ENCODE peak calls at places on chromosomes 13 and 19, in five cellular contexts. I is CD4-positive, alpha-beta T cell; X is adrenal gland; R is endodermal cell; Q is fibroblast of pulmonary artery. H is an unnamed sample.

GRCh38 chr19:28495046-28495445 is 717.9 kb downstream of the UQCRFS1 start:
- DNase-seq in I (no peak), X (no peak), R (no peak), Q (peak), H (no peak)

GRCh38 chr19:18401580-18402112 is 4.2 kb upstream of the LRRC25 start:
- DNase-seq in I (no peak), X (peak), R (peak), Q (peak), H (no peak)

GRCh38 chr13:109698779-109699178 is 87.6 kb downstream of the IRS2 start:
- DNase-seq in I (no peak), X (no peak), R (no peak), Q (peak), H (no peak)

GRCh38 chr13:74062933-74063332 is 71.3 kb downstream of the KLF12 start:
- DNase-seq in I (no peak), X (peak), R (no peak), Q (peak), H (no peak)

GRCh38 chr19:5018224-5019015 is 49.5 kb downstream of the KDM4B start:
- DNase-seq in I (no peak), X (no peak), R (no peak), Q (peak), H (no peak)

GRCh38 chr13:27283906-27284523 is 13.4 kb downstream of the RASL11A start:
- DNase-seq in I (no peak), X (peak), R (no peak), Q (peak), H (no peak)

GRCh38 chr19:45090034-45090433 is 2.9 kb upstream of the PPP1R37 start:
- DNase-seq in I (no peak), X (no peak), R (peak), Q (no peak), H (no peak)

GRCh38 chr13:72808917-72809500 is 27.1 kb downstream of the PIBF1 start:
- DNase-seq in I (no peak), X (no peak), R (no peak), Q (peak), H (no peak)

GRCh38 chr13:113729329-113730019 is 29.6 kb upstream of the TMEM255B start:
- DNase-seq in I (no peak), X (peak), R (no peak), Q (no peak), H (no peak)

GRCh38 chr19:13554506-13555235 is 48.4 kb upstream of the CACNA1A start:
- DNase-seq in I (no peak), X (no peak), R (no peak), Q (no peak), H (no peak)

GRCh38 chr19:28329429-28329828 is 883.5 kb downstream of the UQCRFS1 start:
- DNase-seq in I (no peak), X (no peak), R (no peak), Q (no peak), H (no peak)

GRCh38 chr19:17946965-17947784 is 14.4 kb downstream of the CCDC124 start:
- DNase-seq in I (no peak), X (peak), R (no peak), Q (no peak), H (peak)

GRCh38 chr19:50664204-50664603 is 15.0 kb downstream of the C19orf81 start:
- DNase-seq in I (no peak), X (no peak), R (no peak), Q (no peak), H (no peak)

GRCh38 chr19:50419580-50420035 is 870 bp downstream of the SPIB start:
- DNase-seq in I (no peak), X (no peak), R (peak), Q (no peak), H (no peak)

GRCh38 chr19:40506099-40506498 is 39.3 kb downstream of the SPTBN4 start:
- DNase-seq in I (no peak), X (no peak), R (no peak), Q (no peak), H (no peak)

GRCh38 chr13:99103536-99103935 is 97.1 kb upstream of the UBAC2 start:
- DNase-seq in I (no peak), X (no peak), R (peak), Q (no peak), H (no peak)

GRCh38 chr19:16566161-16566560 is 6.1 kb downstream of the SLC35E1 start:
- DNase-seq in I (peak), X (no peak), R (no peak), Q (no peak), H (no peak)

GRCh38 chr13:113538689-113539058 is 45.9 kb upstream of the TFDP1 start:
- DNase-seq in I (no peak), X (peak), R (no peak), Q (no peak), H (peak)

GRCh38 chr13:71865858-71866172 is 1.2 kb downstream of the DACH1 start:
- DNase-seq in I (no peak), X (no peak), R (no peak), Q (no peak), H (no peak)

GRCh38 chr13:79642596-79642995 is 161.6 kb downstream of the NDFIP2 start:
- DNase-seq in I (no peak), X (no peak), R (no peak), Q (peak), H (no peak)

GRCh38 chr19:18433039-18433691 is 4.8 kb downstream of the ISYNA1 start:
- DNase-seq in I (peak), X (peak), R (peak), Q (no peak), H (no peak)

GRCh38 chr13:97946951-97947588 is 6.4 kb upstream of the IPO5 start:
- DNase-seq in I (no peak), X (no peak), R (no peak), Q (peak), H (no peak)

GRCh38 chr13:85798999-85799646 is at the start of gene SLITRK6:
- DNase-seq in I (no peak), X (no peak), R (peak), Q (peak), H (no peak)
- TF ChIP-seq CTCF in I (no peak), X (no peak), R (peak), Q (peak), H (no peak)

GRCh38 chr19:53792721-53793433 is 31.2 kb downstream of the NLRP12 start:
- DNase-seq in I (peak), X (peak), R (peak), Q (peak), H (peak)
- TF ChIP-seq CTCF in I (peak), X (peak), R (peak), Q (peak), H (peak)

GRCh38 chr19:38443458-38444001 is 10.0 kb downstream of the RYR1 start:
- DNase-seq in I (no peak), X (no peak), R (no peak), Q (no peak), H (no peak)

GRCh38 chr19:38440592-38440991 is 7.1 kb downstream of the RYR1 start:
- DNase-seq in I (no peak), X (no peak), R (no peak), Q (no peak), H (no peak)

GRCh38 chr19:38444026-38444425 is 10.5 kb downstream of the RYR1 start:
- DNase-seq in I (no peak), X (no peak), R (no peak), Q (no peak), H (no peak)

GRCh38 chr19:38442736-38443135 is 9.2 kb downstream of the RYR1 start:
- DNase-seq in I (no peak), X (no peak), R (no peak), Q (no peak), H (no peak)

GRCh38 chr19:38441660-38442348 is 8.3 kb downstream of the RYR1 start:
- DNase-seq in I (no peak), X (no peak), R (peak), Q (peak), H (no peak)
- TF ChIP-seq CTCF in I (no peak), X (no peak), R (peak), Q (no peak), H (no peak)

DNA sequence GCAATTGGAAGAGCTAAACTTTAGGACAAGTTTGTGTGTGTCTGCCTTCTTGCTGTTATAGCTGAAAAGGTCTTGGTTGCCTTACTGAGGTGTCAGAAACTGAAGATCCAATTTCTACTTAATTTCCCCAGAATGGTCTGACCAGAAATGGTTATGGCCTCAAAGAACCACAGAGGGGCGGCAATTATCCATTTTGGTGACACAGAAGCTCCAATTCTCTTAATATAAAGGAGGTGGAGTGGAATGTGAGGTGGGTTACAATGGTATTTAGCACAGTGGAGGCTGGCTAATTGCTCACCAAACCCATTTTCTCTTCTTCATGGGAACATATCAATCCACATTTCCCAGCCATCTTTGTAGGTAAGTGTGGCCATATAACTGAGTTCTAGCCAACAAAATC is 1157.2 kb downstream of the OLFM4 start:
- DNase-seq in I (no peak), X (no peak), R (peak), Q (no peak), H (no peak)
- TF ChIP-seq CTCF in I (no peak), X (no peak), R (peak), Q (no peak), H (no peak)

DNA sequence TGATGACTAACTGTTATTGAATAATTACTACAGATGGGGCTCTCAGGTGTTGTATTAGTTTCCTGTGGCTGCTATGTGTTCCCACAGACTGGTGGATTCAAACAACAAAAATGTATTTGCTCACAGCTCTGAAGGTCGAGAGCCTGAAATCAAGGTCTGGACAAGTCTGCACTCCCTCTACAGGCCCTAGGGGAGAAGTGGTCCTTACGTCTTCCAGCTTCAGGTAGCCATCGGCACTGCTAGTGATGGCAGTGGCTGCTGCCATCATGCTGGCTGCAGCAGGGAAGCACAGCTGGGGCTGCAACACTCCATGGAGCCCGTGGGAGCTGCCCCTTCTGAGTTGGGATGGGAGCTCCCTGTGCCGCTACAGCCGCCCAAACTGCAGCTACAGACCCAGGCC is 1.9 kb downstream of the TEX26 start:
- DNase-seq in I (no peak), X (no peak), R (peak), Q (no peak), H (no peak)
- TF ChIP-seq CTCF in I (no peak), X (no peak), R (peak), Q (peak), H (no peak)

DNA sequence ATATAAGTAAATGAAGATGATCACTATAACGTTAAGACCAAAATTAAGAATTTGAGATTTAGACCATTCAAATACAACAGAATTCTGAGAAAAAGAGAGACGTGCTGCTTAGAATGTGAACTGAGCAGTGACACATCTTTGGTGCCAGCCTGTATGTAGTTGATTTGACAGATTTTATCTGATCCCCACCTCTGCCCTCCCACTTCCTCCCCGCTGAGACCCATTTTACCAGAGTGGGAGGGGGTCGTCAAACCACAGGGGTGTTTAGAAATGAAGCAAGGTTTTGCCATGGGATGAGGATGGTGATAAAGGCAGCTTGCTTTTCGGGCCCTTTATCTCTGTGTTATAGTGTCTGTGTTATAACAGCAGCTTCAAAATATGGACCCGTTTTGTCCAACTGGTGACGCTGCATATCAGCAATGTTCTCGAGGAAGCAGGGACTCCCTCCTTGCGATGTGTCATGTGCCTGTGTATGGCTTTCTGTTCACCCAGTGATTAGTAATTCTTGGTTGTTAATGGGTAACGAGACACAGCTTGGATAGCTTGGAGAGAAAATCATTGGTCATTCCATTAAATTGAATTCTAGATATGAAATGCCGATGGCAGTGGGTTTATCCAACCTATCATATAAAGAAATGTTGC is 125.0 kb downstream of the HS6ST3 start:
- DNase-seq in I (no peak), X (no peak), R (no peak), Q (peak), H (no peak)
- TF ChIP-seq CTCF in I (no peak), X (no peak), R (no peak), Q (no peak), H (no peak)

DNA sequence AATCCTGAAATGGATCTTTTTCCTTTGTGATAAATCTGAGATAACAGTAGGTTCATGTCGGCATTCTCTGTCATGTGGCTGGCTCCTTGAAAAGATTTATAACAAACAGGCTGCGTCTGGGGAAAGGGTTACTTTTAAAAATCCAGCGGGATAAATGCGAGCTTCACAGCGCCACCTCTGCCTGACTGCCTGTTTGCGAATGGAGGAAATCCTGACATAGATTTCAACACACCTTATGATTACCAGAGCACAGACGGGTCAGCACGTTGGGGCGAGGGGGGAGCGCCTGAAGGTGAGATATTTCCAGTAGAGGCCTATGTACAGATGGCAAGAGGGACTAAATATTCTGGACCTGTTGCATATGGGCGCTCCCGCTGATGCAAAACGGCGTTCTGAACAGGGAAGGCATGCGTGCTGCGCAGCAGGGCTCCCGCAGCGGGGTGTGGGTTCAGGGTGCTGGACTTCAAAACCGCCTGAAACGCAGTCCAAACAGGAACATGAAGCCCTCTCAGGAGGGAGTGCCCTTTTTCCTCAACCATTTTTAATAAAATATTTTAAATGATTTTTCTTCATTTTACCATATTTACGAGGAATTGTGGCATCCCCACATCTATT is 445.3 kb upstream of the SGCG start:
- DNase-seq in I (no peak), X (peak), R (peak), Q (no peak), H (no peak)
- TF ChIP-seq CTCF in I (no peak), X (peak), R (peak), Q (no peak), H (no peak)

GRCh38 chr13:45243072-45243471 is 42.2 kb upstream of the KCTD4 start:
- DNase-seq in I (no peak), X (no peak), R (no peak), Q (no peak), H (no peak)
- TF ChIP-seq CTCF in I (no peak), X (no peak), R (no peak), Q (no peak), H (no peak)

DNA sequence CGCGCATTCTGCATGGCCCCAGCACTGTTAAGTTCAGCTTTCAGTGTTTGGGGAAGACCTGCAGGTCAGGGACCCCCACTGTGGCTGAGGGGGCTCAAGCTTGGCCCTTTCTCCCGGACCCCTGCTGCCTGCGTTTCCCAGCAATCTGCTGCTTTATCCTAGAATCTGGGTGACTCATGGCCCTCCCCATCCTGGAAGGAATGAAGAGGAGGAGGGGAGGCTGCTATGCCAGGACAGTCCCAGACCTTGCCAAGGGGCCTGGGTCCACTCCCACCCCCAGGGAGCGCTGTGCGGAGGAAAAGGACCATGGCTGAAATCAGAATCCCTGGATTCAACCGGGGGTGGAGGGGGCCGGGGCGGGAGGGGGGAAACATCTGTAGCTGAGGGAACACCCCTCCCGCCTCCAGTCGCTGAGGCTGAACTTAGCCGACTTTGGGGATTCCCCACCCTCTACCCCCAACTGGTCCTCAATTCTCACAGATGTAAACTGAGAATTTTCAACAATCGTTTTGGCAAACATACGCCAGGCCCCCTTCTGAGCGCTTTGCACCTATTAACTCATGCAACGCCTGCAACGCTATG is 20.6 kb downstream of the ZNF114 start:
- DNase-seq in I (no peak), X (peak), R (peak), Q (peak), H (no peak)
- TF ChIP-seq CTCF in I (no peak), X (no peak), R (peak), Q (peak), H (no peak)